ENCODE peak calls at places on chromosomes 13 and 19, in seven cellular contexts. L is body of pancreas, N is lower lobe of right lung, J is transverse colon, U is WERI-Rb-1, T is keratinocyte, O is prostate gland. V is an unnamed sample. For H3K9me3, the result is how much of the 10 kb centered on the place peaks cover.

GRCh38 chr19:33806434-33806881 is 9.8 kb downstream of the KCTD15 start:
- DNase-seq in L (no peak), N (no peak), J (peak), U (no peak), T (no peak), O (no peak), V (no peak)

GRCh38 chr19:33132425-33132824 is 511 bp downstream of the WDR88 start:
- DNase-seq in L (no peak), N (no peak), J (no peak), U (no peak), T (no peak), O (no peak), V (no peak)

GRCh38 chr19:8580710-8581281 is 3.6 kb upstream of the MYO1F start:
- DNase-seq in L (peak), N (peak), J (peak), U (peak), T (no peak), O (peak), V (peak)

GRCh38 chr13:21901772-21902708 is 231.2 kb downstream of the FGF9 start:
- DNase-seq in L (no peak), N (no peak), J (no peak), U (no peak), T (no peak), O (peak), V (no peak)

GRCh38 chr13:26247011-26247410 is 6.9 kb upstream of the CDK8 start:
- DNase-seq in L (no peak), N (no peak), J (no peak), U (no peak), T (no peak), O (no peak), V (no peak)

GRCh38 chr13:50161052-50161451 is 145.8 kb downstream of the KCNRG start:
- DNase-seq in L (no peak), N (no peak), J (no peak), U (no peak), T (no peak), O (no peak), V (no peak)

GRCh38 chr13:76692326-76692725 is 193.9 kb downstream of the KCTD12 start:
- DNase-seq in L (no peak), N (no peak), J (no peak), U (no peak), T (no peak), O (no peak), V (no peak)

GRCh38 chr13:72983085-72983768 is 75.6 kb upstream of the KLF5 start:
- DNase-seq in L (peak), N (peak), J (peak), U (no peak), T (no peak), O (no peak), V (no peak)

GRCh38 chr19:2041686-2042484 is 9.2 kb downstream of the MKNK2 start:
- DNase-seq in L (peak), N (peak), J (peak), U (peak), T (no peak), O (peak), V (peak)

GRCh38 chr13:75537401-75538365 is at the start of gene COMMD6:
- DNase-seq in L (peak), N (peak), J (peak), U (peak), T (peak), O (peak), V (peak)

GRCh38 chr13:36157475-36157874 is 26.3 kb upstream of the DCLK1 start:
- DNase-seq in L (no peak), N (no peak), J (no peak), U (no peak), T (no peak), O (no peak), V (no peak)

GRCh38 chr13:41130356-41130755 is 2.2 kb downstream of the KBTBD6 start:
- DNase-seq in L (no peak), N (no peak), J (no peak), U (no peak), T (no peak), O (no peak), V (no peak)

GRCh38 chr19:55341191-55342043 is 1.7 kb downstream of the KMT5C start:
- DNase-seq in L (peak), N (peak), J (peak), U (peak), T (no peak), O (peak), V (peak)

GRCh38 chr19:41882568-41883462 is at the start of gene ARHGEF1:
- DNase-seq in L (peak), N (peak), J (peak), U (no peak), T (no peak), O (no peak), V (peak)

GRCh38 chr13:22496803-22497508 is 683.8 kb upstream of the SGCG start:
- DNase-seq in L (no peak), N (no peak), J (no peak), U (no peak), T (no peak), O (no peak), V (no peak)

GRCh38 chr13:32136061-32136460 is 104.5 kb downstream of the FRY start:
- DNase-seq in L (no peak), N (no peak), J (no peak), U (no peak), T (no peak), O (no peak), V (no peak)

GRCh38 chr19:19062454-19063182 is 1.2 kb upstream of the SLC25A42 start:
- DNase-seq in L (no peak), N (no peak), J (no peak), U (no peak), T (no peak), O (no peak), V (no peak)

GRCh38 chr19:3506384-3507340 is 551 bp downstream of the FZR1 start:
- DNase-seq in L (peak), N (peak), J (peak), U (no peak), T (no peak), O (peak), V (no peak)

GRCh38 chr19:54644056-54644455 is 13.8 kb downstream of the LILRB1 start:
- DNase-seq in L (no peak), N (peak), J (peak), U (no peak), T (no peak), O (no peak), V (no peak)

GRCh38 chr13:21022056-21022693 is 39.2 kb downstream of the LATS2 start:
- DNase-seq in L (no peak), N (no peak), J (no peak), U (no peak), T (no peak), O (no peak), V (no peak)

GRCh38 chr19:10868872-10869547 is 2.3 kb upstream of the CARM1 start:
- DNase-seq in L (no peak), N (no peak), J (no peak), U (no peak), T (no peak), O (no peak), V (no peak)

GRCh38 chr13:21008026-21008425 is 53.4 kb downstream of the LATS2 start:
- DNase-seq in L (no peak), N (no peak), J (no peak), U (no peak), T (no peak), O (no peak), V (no peak)

GRCh38 chr19:13015361-13016231 is 20.3 kb downstream of the NFIX start:
- DNase-seq in L (no peak), N (no peak), J (no peak), U (no peak), T (no peak), O (no peak), V (no peak)

GRCh38 chr19:15022752-15023151 is 26.5 kb upstream of the CASP14 start:
- DNase-seq in L (peak), N (no peak), J (no peak), U (no peak), T (no peak), O (no peak), V (no peak)

GRCh38 chr19:1904385-1905070 is 671 bp upstream of the ADAT3 start:
- DNase-seq in L (peak), N (peak), J (peak), U (peak), T (peak), O (peak), V (no peak)

GRCh38 chr13:46684287-46685001 is 112.5 kb downstream of the ESD start:
- DNase-seq in L (no peak), N (no peak), J (no peak), U (no peak), T (no peak), O (no peak), V (no peak)

GRCh38 chr13:91126806-91127205 is 220.7 kb upstream of the MIR17HG start:
- DNase-seq in L (no peak), N (no peak), J (no peak), U (peak), T (no peak), O (no peak), V (no peak)

GRCh38 chr19:48964205-48965032 is 690 bp upstream of the FTL start:
- DNase-seq in L (peak), N (peak), J (peak), U (no peak), T (no peak), O (no peak), V (no peak)

GRCh38 chr13:108266316-108266936 is 3.1 kb upstream of the TNFSF13B start:
- DNase-seq in L (no peak), N (no peak), J (no peak), U (no peak), T (no peak), O (no peak), V (no peak)

GRCh38 chr19:4974855-4975469 is 6.0 kb downstream of the KDM4B start:
- DNase-seq in L (no peak), N (no peak), J (no peak), U (no peak), T (no peak), O (no peak), V (no peak)

GRCh38 chr19:2770055-2771013 is 12.7 kb downstream of the SGTA start:
- DNase-seq in L (peak), N (no peak), J (peak), U (no peak), T (no peak), O (no peak), V (no peak)

GRCh38 chr19:44455100-44455499 is 6.8 kb upstream of the ZNF229 start:
- DNase-seq in L (no peak), N (no peak), J (no peak), U (no peak), T (no peak), O (no peak), V (no peak)

GRCh38 chr19:35375505-35376307 is 4.8 kb downstream of the GPR42 start:
- DNase-seq in L (no peak), N (no peak), J (no peak), U (no peak), T (no peak), O (no peak), V (no peak)

GRCh38 chr19:57583521-57584416 is at the start of gene ZIK1:
- DNase-seq in L (peak), N (peak), J (peak), U (peak), T (no peak), O (peak), V (peak)

GRCh38 chr13:39516140-39516539 is 86.9 kb downstream of the LHFPL6 start:
- DNase-seq in L (no peak), N (no peak), J (no peak), U (peak), T (no peak), O (no peak), V (no peak)

GRCh38 chr19:40604647-40605200 is 3.6 kb downstream of the LTBP4 start:
- DNase-seq in L (peak), N (no peak), J (peak), U (no peak), T (no peak), O (no peak), V (no peak)

GRCh38 chr19:47280183-47280797 is 5.6 kb downstream of the INAFM1 start:
- DNase-seq in L (no peak), N (peak), J (peak), U (peak), T (no peak), O (no peak), V (no peak)

GRCh38 chr13:106138620-106139019 is 396.8 kb downstream of the EFNB2 start:
- DNase-seq in L (no peak), N (no peak), J (no peak), U (no peak), T (no peak), O (no peak), V (no peak)

GRCh38 chr19:3346677-3347353 is 19.6 kb upstream of the NFIC start:
- DNase-seq in L (peak), N (no peak), J (peak), U (no peak), T (no peak), O (peak), V (no peak)

GRCh38 chr13:33057019-33057785 is 41.0 kb downstream of the KL start:
- DNase-seq in L (no peak), N (no peak), J (no peak), U (peak), T (no peak), O (no peak), V (no peak)

GRCh38 chr13:19156013-19156825 is 25.4 kb downstream of the TUBA3C start:
- DNase-seq in L (no peak), N (no peak), J (no peak), U (no peak), T (no peak), O (no peak), V (no peak)

GRCh38 chr13:19159181-19159580 is 22.4 kb downstream of the TUBA3C start:
- DNase-seq in L (no peak), N (no peak), J (no peak), U (no peak), T (no peak), O (no peak), V (no peak)

GRCh38 chr13:19157461-19157860 is 24.2 kb downstream of the TUBA3C start:
- DNase-seq in L (no peak), N (no peak), J (no peak), U (no peak), T (no peak), O (no peak), V (no peak)

GRCh38 chr13:19158526-19158925 is 23.1 kb downstream of the TUBA3C start:
- DNase-seq in L (no peak), N (no peak), J (no peak), U (no peak), T (no peak), O (no peak), V (no peak)

DNA sequence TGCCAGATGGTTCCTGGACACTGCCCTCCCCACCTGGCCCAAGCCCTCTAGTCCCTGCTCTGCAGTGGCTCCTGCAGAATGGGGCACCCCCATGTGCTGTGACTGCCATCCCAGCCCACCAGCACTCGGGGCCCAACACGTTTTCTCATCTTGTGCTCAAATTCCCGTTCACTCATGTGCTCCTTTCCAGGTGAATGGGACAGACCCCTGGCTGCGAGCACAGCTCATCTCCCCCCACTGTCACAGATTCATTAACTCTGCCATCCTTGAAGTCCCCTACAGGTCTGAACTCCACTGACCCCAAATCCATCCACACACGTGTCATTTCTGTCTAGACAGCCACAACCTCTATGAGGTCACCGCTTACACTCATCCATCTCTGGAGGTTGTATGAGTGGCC is 23.6 kb downstream of the TUBA3C start:
- DNase-seq in L (no peak), N (no peak), J (no peak), U (no peak), T (no peak), O (no peak), V (no peak)
- H3K9me3 ChIP-seq in L (under half), N (under half), J (under half), U (under half), T (under half), O (under half), V (under half)

GRCh38 chr19:45773384-45773783 is 4.3 kb upstream of the SIX5 start:
- DNase-seq in L (peak), N (no peak), J (no peak), U (no peak), T (no peak), O (no peak), V (no peak)

GRCh38 chr19:45770192-45771101 is 1.4 kb upstream of the SIX5 start:
- DNase-seq in L (peak), N (peak), J (peak), U (peak), T (peak), O (peak), V (peak)

GRCh38 chr19:45771331-45771933 is 2.4 kb upstream of the SIX5 start:
- DNase-seq in L (peak), N (no peak), J (no peak), U (no peak), T (no peak), O (no peak), V (no peak)

GRCh38 chr19:45772912-45773311 is 3.9 kb upstream of the SIX5 start:
- DNase-seq in L (no peak), N (no peak), J (no peak), U (no peak), T (no peak), O (no peak), V (no peak)

DNA sequence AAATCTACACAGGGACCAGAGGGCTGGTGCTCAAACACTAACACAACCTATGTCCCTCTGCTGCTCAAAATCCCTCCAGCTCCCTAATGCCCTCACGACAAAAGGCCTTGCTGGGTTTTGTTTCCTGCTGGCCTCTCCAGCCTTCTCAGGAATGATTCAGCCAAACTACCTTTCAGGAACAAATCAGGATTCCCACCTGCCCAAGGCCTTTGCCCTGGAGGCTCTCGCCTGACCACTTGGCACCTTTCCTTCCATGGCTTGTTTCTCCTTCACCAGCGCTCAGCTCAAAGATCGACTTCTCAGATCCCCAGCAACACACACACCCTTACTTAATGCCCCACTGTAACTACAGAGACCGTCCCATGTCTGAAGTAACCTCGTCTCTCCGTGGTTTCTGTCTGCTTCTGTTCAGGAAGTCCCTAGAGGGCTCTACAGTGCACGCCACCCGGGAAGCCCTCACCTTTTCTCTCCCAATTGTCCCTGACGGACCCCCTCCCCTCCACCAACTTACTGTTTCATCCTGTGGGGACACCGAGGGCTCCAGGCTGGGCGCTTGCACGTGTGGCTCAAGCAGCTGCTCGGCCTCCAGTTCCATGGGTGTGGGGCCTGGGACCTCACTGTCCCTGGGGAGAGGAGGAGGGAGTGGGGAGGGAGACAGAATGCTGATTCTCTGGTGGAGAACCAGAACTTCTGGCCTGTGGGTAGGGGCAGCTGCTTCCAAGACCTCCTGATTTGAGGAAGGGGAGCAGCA is 3.3 kb upstream of the SIX5 start:
- DNase-seq in L (peak), N (no peak), J (no peak), U (no peak), T (no peak), O (no peak), V (no peak)
- H3K9me3 ChIP-seq in L (under half), N (under half), J (under half), U (under half), T (under half), O (under half), V (under half)

GRCh38 chr19:322616-323015 is 22.0 kb downstream of the MIER2 start:
- DNase-seq in L (no peak), N (no peak), J (no peak), U (no peak), T (no peak), O (no peak), V (no peak)
- H3K9me3 ChIP-seq in L (under half), N (under half), J (under half), U (under half), T (under half), O (under half), V (under half)

GRCh38 chr19:6983448-6983847 is 37.8 kb downstream of the MBD3L2B start:
- DNase-seq in L (no peak), N (no peak), J (no peak), U (no peak), T (no peak), O (no peak), V (no peak)
- H3K9me3 ChIP-seq in L (under half), N (under half), J (under half), U (under half), T (under half), O (under half), V (under half)

GRCh38 chr19:7083076-7083956 is 13.8 kb downstream of the ZNF557 start:
- DNase-seq in L (no peak), N (no peak), J (no peak), U (no peak), T (no peak), O (no peak), V (no peak)
- H3K9me3 ChIP-seq in L (half or more), N (half or more), J (half or more), U (half or more), T (half or more), O (under half), V (half or more)